ENCODE peak calls at places on chromosomes 5 and 9, in ten cellular contexts. Z, Y, J, N, A, U, T, W, K and E are unnamed samples.

GRCh38 chr9:135217836-135218235 is 130.4 kb downstream of the OLFM1 start:
- DNase-seq in N (no peak), Z (no peak), U (no peak), A (no peak), K (no peak), J (no peak), T (no peak), Y (peak; percentile 30), W (no peak), E (no peak)

GRCh38 chr9:76905984-76906861 is at the start of gene PRUNE2:
- DNase-seq in K (peak; percentile 66), Z (peak; percentile 93), T (peak; percentile 66), W (peak; percentile 64), J (peak; percentile 85), N (peak; percentile 85), A (peak; percentile 96), Y (peak; percentile 81), U (peak; percentile 81), E (peak; percentile 86)

GRCh38 chr9:4086119-4087088 is 213.5 kb downstream of the GLIS3 start:
- DNase-seq in N (no peak), J (peak; percentile 69), T (no peak), Y (no peak), W (no peak), U (no peak), K (no peak), A (no peak), Z (no peak), E (peak; percentile 71)

GRCh38 chr5:39255406-39255805 is 36.0 kb upstream of the FYB1 start:
- DNase-seq in T (peak; percentile 58), N (no peak), Y (no peak), W (no peak), K (no peak), J (no peak), Z (no peak), U (no peak), A (no peak), E (no peak)

GRCh38 chr9:73596321-73596720 is 444.7 kb downstream of the ANXA1 start:
- DNase-seq in U (no peak), T (no peak), J (no peak), A (no peak), W (no peak), Z (no peak), N (no peak), K (no peak), Y (no peak), E (no peak)

GRCh38 chr9:20981486-20981885 is 50.0 kb downstream of the HACD4 start:
- DNase-seq in A (no peak), Y (no peak), U (no peak), T (no peak), N (no peak), Z (no peak), K (peak; percentile 52), W (no peak), J (peak; percentile 79), E (peak; percentile 67)

GRCh38 chr5:36160617-36161016 is 8.7 kb downstream of the SKP2 start:
- DNase-seq in J (no peak), A (no peak), U (no peak), N (no peak), Z (no peak), W (no peak), T (no peak), Y (no peak), K (no peak), E (no peak)

GRCh38 chr9:76451234-76451633 is 7.7 kb upstream of the GCNT1 start:
- DNase-seq in W (no peak), Z (no peak), A (no peak), T (no peak), K (no peak), U (no peak), J (peak; percentile 87), N (no peak), Y (no peak), E (peak; percentile 95)

GRCh38 chr5:116404792-116405191 is 169.8 kb downstream of the SEMA6A start:
- DNase-seq in K (no peak), J (no peak), W (no peak), N (no peak), T (no peak), A (no peak), Z (no peak), U (no peak), Y (no peak), E (no peak)

GRCh38 chr5:170132642-170133448 is 27.1 kb downstream of the FOXI1 start:
- DNase-seq in Z (no peak), A (no peak), W (no peak), J (peak; percentile 65), Y (no peak), N (no peak), K (peak; percentile 71), T (peak; percentile 38), U (no peak), E (peak; percentile 80)

GRCh38 chr9:130536594-130537215 is 42.7 kb upstream of the FUBP3 start:
- DNase-seq in T (no peak), K (no peak), Y (no peak), J (no peak), Z (no peak), A (no peak), N (no peak), W (no peak), U (no peak), E (no peak)

GRCh38 chr5:81167544-81167943 is 65.6 kb upstream of the CKMT2 start:
- DNase-seq in Z (no peak), J (no peak), U (peak; percentile 63), T (no peak), N (no peak), Y (no peak), K (no peak), W (no peak), A (peak; percentile 38), E (no peak)

DNA sequence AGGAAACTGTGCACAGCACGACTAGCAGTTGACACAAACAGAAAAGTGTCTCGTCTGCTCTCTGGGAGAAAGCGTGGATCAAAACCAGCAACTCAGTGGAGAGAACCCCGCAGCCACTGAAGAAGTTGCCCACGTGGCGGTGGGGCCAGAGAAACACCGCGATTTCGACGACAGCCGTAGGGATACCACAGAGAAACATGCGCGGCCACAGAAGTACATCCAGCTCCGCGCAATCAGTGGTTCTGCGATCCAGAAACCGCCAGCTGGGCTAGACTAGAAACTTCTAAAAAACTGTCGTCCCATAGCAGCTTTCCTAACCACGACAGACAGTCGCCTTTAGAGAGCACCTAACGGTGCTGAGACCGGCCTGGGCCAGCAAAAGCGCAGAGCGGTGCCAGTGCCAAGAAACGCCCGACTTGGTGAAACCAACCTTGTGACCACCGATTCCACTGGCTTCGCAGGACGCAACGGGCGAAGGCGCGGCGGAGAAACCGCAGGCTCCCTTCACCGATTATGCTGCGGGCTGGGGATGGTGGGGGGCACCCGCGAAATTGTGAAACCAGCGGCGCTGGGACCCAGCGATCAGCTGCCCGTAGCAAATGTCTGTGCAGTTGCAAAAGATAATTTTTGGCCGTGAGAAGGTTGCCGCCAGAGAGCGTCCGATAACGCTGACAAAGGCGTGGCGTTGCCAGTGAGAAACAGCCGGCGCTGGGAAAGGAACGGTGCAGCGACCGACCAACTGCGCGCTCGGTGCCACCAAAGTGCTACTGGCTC is 2.7 kb upstream of the ANXA2R start:
- DNase-seq in N (peak; percentile 46), U (peak; percentile 47), A (peak; percentile 59), Z (peak; percentile 51), W (peak; percentile 75), Y (peak; percentile 72), J (peak; percentile 73), K (peak; percentile 77), T (no peak), E (peak; percentile 69)
- TF ChIP-seq CTCF in N (no peak), U (peak; percentile 14), A (peak; percentile 18), Z (no peak), W (no peak), Y (no peak), J (no peak), K (peak; percentile 8), T (peak; percentile 7), E (no peak)

GRCh38 chr9:36881316-36882116 is 152.6 kb downstream of the PAX5 start:
- DNase-seq in K (no peak), T (no peak), Z (peak; percentile 49), U (no peak), J (no peak), N (no peak), A (no peak), Y (peak; percentile 42), W (no peak), E (no peak)
- TF ChIP-seq CTCF in K (no peak), T (no peak), Z (no peak), U (no peak), J (no peak), N (no peak), A (no peak), Y (no peak), W (no peak), E (no peak)

GRCh38 chr5:43110606-43111170 is 10.0 kb upstream of the ZNF131 start:
- DNase-seq in K (no peak), N (peak; percentile 18), W (no peak), Z (peak; percentile 8), J (no peak), T (peak; percentile 9), Y (no peak), A (no peak), U (no peak), E (no peak)

GRCh38 chr5:43117092-43117491 is 3.6 kb upstream of the ZNF131 start:
- DNase-seq in Y (no peak), J (no peak), A (no peak), K (no peak), Z (no peak), N (no peak), U (no peak), T (no peak), W (no peak), E (no peak)

GRCh38 chr5:43113546-43113945 is 7.2 kb upstream of the ZNF131 start:
- DNase-seq in A (no peak), T (no peak), U (no peak), N (no peak), J (no peak), W (no peak), K (no peak), Z (no peak), Y (no peak), E (no peak)

GRCh38 chr5:43120720-43121564 is at the start of gene ZNF131:
- DNase-seq in A (peak; percentile 98), W (peak; percentile 97), U (peak; percentile 93), J (peak; percentile 98), T (peak; percentile 96), Y (peak; percentile 98), Z (peak; percentile 96), K (peak; percentile 97), N (peak; percentile 94), E (peak; percentile 95)

GRCh38 chr5:43115968-43116367 is 4.7 kb upstream of the ZNF131 start:
- DNase-seq in J (no peak), Y (no peak), A (no peak), N (no peak), U (no peak), Z (no peak), T (no peak), K (no peak), W (no peak), E (no peak)
- TF ChIP-seq CTCF in J (no peak), Y (no peak), A (no peak), N (no peak), U (no peak), Z (no peak), T (no peak), K (no peak), W (no peak), E (no peak)

DNA sequence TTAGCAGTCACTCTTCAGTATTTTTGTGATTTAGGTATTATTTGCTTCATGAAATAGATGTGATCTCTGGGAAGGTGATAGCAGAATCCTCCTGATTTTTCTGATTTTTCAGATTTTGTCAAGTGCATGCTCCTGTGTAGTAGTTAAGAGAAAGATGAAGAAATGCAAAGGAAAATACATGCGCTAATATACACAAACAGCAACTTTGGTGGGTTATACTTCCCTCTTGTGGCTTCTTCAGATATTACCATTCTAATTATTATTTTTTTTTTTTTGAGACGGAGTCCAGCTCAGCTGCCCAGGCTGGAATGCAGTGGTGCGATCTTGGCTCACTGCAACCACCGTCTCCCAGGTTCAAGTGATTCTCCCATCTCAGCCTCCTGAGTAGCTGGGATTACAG is 31.7 kb downstream of the LMNB1 start:
- DNase-seq in K (peak; percentile 53), Z (no peak), A (peak; percentile 47), T (peak; percentile 33), J (peak; percentile 67), U (no peak), N (no peak), Y (no peak), W (no peak), E (peak; percentile 54)
- TF ChIP-seq CTCF in K (peak; percentile 40), Z (peak; percentile 49), A (peak; percentile 44), T (peak; percentile 47), J (peak; percentile 49), U (peak; percentile 74), N (peak; percentile 72), Y (peak; percentile 23), W (no peak), E (peak; percentile 48)